ENCODE peak calls at places on chromosomes 11 and 22, in six cellular contexts. D, R, Q, L, I and J are unnamed samples.

GRCh38 chr22:35971418-35972119 is 57.1 kb downstream of the RBFOX2 start:
- DNase-seq in D (peak), R (no peak), Q (no peak), L (no peak), I (no peak), J (no peak)

GRCh38 chr11:64846998-64847666 is 2.7 kb upstream of the CDC42BPG start:
- DNase-seq in D (peak), R (peak), Q (peak), L (peak), I (no peak), J (peak)

GRCh38 chr11:17803751-17804334 is 69.3 kb downstream of the KCNC1 start:
- DNase-seq in D (no peak), R (no peak), Q (no peak), L (no peak), I (no peak), J (no peak)

GRCh38 chr22:49533886-49534285 is 293.8 kb downstream of the BRD1 start:
- DNase-seq in D (no peak), R (peak), Q (no peak), L (no peak), I (no peak), J (no peak)

GRCh38 chr11:119856681-119857485 is 127.9 kb upstream of the NECTIN1 start:
- DNase-seq in D (no peak), R (no peak), Q (no peak), L (no peak), I (no peak), J (no peak)

GRCh38 chr11:67646535-67647336 is 3.8 kb downstream of the ACY3 start:
- DNase-seq in D (no peak), R (no peak), Q (no peak), L (no peak), I (peak), J (no peak)

GRCh38 chr22:29359469-29359868 is 28.9 kb downstream of the AP1B1 start:
- DNase-seq in D (peak), R (peak), Q (peak), L (peak), I (no peak), J (peak)

GRCh38 chr11:117083011-117083940 is 15.0 kb downstream of the SIK3 start:
- DNase-seq in D (no peak), R (no peak), Q (no peak), L (no peak), I (no peak), J (peak)

GRCh38 chr11:118792642-118793124 is 1.7 kb upstream of the DDX6 start:
- DNase-seq in D (peak), R (peak), Q (peak), L (peak), I (peak), J (peak)

GRCh38 chr11:69491071-69492031 is 9.9 kb downstream of the LINC01488 start:
- DNase-seq in D (no peak), R (no peak), Q (no peak), L (no peak), I (no peak), J (no peak)

GRCh38 chr11:8015753-8016239 is 28.7 kb downstream of the EIF3F start:
- DNase-seq in D (no peak), R (no peak), Q (no peak), L (peak), I (no peak), J (no peak)

GRCh38 chr11:79167510-79168188 is 273.2 kb downstream of the TENM4 start:
- DNase-seq in D (no peak), R (no peak), Q (no peak), L (no peak), I (no peak), J (no peak)

GRCh38 chr11:97060184-97060583 is 670.4 kb downstream of the JRKL start:
- DNase-seq in D (no peak), R (no peak), Q (no peak), L (no peak), I (no peak), J (no peak)

GRCh38 chr11:7348432-7349298 is 97.0 kb downstream of the SYT9 start:
- DNase-seq in D (no peak), R (peak), Q (no peak), L (no peak), I (no peak), J (peak)

GRCh38 chr11:132913295-132913694 is 619.0 kb downstream of the OPCML start:
- DNase-seq in D (no peak), R (no peak), Q (no peak), L (no peak), I (no peak), J (no peak)

GRCh38 chr22:41445171-41446056 is 1.2 kb downstream of the TOB2 start:
- DNase-seq in D (no peak), R (peak), Q (no peak), L (peak), I (no peak), J (peak)

GRCh38 chr11:33065445-33066178 is 26.2 kb downstream of the TCP11L1 start:
- DNase-seq in D (peak), R (peak), Q (peak), L (peak), I (no peak), J (peak)

GRCh38 chr11:452203-452744 is 2.2 kb downstream of the PTDSS2 start:
- DNase-seq in D (no peak), R (no peak), Q (no peak), L (no peak), I (no peak), J (no peak)
- TF ChIP-seq CREB1 in D (no peak), R (no peak), Q (no peak), L (no peak), I (no peak), J (no peak)

GRCh38 chr11:102208835-102209234 is 98.6 kb downstream of the YAP1 start:
- DNase-seq in D (no peak), R (no peak), Q (no peak), L (no peak), I (no peak), J (peak)

GRCh38 chr11:102216433-102217163 is 100.7 kb upstream of the BIRC3 start:
- DNase-seq in D (no peak), R (no peak), Q (no peak), L (no peak), I (no peak), J (no peak)

GRCh38 chr11:102214623-102215022 is 102.7 kb upstream of the BIRC3 start:
- DNase-seq in D (no peak), R (no peak), Q (no peak), L (no peak), I (no peak), J (no peak)
- TF ChIP-seq CREB1 in D (no peak), R (no peak), Q (no peak), L (no peak), I (no peak), J (no peak)

DNA sequence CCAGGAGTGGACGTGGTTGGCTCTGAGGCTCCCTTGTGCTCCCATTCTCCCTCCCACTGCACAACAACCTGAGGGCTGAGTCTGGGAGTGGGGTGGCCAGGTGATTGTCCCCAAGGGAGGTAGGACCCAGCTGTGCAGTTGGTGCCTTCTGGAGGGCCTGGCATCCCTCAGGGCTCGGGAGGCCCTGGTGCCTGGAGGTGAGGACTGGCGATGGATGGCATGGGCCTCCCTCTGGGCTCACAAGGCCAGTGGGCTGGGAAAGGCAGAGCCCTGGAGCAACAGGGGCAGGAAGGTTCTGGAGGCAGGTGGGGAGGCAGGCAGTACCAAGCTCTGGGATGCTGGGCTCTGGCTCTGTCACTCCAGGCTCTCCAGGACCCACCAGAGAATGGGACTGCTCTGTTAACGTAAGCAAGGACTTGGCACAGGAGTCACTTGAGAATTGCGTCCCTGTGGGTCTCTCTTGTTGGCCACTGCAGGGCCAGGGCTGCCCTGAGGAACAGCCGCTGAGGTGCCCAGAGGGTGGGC is 114.2 kb downstream of the KCNQ1OT1 start:
- DNase-seq in D (no peak), R (no peak), Q (no peak), L (no peak), I (no peak), J (no peak)
- TF ChIP-seq CREB1 in D (no peak), R (no peak), Q (no peak), L (no peak), I (no peak), J (no peak)

DNA sequence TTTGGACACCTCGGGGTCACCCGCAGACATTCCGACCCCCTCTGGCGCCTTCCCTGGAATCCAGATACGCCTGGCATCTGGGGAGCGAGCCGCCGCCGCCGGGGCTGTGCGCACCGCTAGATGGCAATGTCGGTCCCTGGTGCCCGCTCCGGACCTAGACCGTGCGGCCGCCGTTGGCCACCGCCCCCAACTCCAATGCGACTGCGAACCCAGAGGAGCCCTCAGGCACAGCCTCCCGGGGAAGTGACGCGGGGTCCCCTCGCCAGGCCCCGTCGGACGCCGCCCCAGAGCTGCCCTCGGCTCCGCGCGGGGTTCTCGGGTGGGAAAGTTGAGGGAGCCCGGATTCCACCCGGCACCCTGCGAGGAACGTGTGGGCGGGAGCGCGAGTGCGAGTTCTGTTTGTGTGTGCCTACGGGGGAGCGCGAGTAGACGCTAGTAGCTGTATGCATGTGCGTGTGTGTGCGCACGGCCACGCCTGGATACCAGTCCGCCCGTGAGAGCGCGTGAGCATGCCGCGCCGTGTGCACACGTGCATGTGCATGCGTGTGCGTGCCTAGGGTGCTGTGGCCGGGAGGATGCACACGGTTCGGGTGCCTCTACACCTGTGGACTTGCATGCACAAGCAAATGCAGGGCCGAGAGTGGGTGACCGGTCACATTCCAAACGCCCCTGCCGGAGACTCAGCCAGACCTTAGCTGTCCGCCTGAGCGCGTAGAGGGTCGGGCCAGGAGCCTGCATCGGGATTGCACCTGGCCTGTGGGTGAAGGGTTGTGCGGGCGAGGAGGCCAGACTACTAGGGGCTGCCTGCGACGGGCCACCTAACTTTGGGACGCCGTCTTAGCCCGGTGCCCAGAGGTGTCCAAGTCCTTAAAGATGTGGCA is 1.9 kb downstream of the CHRM4 start:
- DNase-seq in D (peak), R (peak), Q (peak), L (peak), I (no peak), J (peak)
- TF ChIP-seq CREB1 in D (no peak), R (no peak), Q (peak), L (no peak), I (no peak), J (peak)

DNA sequence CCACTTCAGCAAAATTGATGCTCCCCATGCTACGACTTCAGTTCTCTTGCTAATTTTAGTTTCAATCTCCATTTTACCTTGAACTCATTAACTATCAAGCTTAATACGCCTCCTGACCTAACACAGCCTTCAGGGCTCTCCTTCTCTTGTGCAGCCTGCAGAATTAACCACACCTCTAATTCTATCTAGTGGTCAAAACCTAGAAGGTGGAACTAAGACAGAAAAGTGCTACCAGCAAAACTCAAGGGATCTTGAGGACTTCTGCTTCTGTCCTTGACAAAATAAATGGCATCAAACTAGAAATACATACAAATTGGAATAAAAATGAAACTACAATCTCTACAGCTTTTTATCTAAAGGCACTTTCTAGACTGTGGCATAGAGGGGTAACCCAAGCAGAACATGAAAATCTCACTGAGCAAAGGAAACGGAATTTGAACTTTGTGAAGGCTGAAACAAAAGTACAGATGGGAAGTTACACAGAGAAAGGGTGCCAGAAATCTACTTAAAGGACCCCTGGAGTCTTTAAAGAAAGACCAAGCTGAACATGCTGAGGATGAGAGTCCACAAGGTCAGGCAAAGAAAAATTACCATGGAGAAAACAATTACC is 10.7 kb downstream of the CWF19L2 start:
- DNase-seq in D (no peak), R (no peak), Q (no peak), L (no peak), I (no peak), J (no peak)
- TF ChIP-seq CREB1 in D (no peak), R (no peak), Q (no peak), L (no peak), I (no peak), J (no peak)

GRCh38 chr11:45741032-45741431 is 63.9 kb upstream of the SLC35C1 start:
- DNase-seq in D (no peak), R (no peak), Q (no peak), L (no peak), I (no peak), J (no peak)

GRCh38 chr11:45741582-45741981 is 63.4 kb upstream of the SLC35C1 start:
- DNase-seq in D (no peak), R (no peak), Q (no peak), L (no peak), I (no peak), J (no peak)

GRCh38 chr11:45748801-45749200 is 56.1 kb upstream of the SLC35C1 start:
- DNase-seq in D (no peak), R (no peak), Q (no peak), L (no peak), I (no peak), J (no peak)

GRCh38 chr11:45743556-45744468 is 61.1 kb upstream of the SLC35C1 start:
- DNase-seq in D (peak), R (no peak), Q (no peak), L (no peak), I (no peak), J (peak)

DNA sequence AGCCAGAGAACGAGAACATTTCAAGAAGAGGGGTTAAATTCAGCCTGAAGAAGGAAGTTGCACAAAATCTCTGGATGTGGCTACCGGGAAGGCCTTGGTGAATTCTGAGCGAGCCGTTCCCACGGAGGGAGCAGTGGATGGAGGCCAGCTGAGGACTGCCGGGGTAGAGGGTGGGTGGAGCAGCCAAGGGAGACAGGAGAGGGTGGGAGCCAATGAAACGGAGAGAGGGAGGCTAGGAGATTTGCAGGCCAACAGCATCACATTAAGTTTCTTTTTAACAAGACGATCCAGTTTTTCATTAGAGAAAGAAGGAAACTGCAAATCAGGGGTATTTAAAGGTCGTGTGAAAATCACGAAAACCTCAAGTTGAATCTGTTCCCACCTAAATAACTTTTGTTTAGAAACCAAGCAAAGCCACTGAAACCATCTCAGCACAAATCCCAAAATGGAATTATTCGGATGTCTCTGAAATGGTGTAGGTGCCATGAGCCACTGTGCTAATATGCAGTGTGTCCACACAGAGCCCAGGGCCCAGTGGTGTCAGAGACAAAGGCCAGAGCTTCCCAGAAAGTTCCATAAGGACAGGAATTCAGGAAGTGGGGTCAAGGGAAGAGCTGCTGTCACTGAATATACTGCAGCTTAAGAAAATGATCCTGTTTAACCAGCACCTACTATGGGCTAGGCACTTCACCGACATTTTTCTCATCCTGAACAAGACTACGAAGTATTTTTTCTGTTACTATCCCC is 59.7 kb upstream of the SLC35C1 start:
- DNase-seq in D (no peak), R (no peak), Q (no peak), L (no peak), I (no peak), J (peak)
- TF ChIP-seq CREB1 in D (no peak), R (no peak), Q (no peak), L (no peak), I (no peak), J (no peak)

GRCh38 chr11:10490398-10491232 is 35.6 kb downstream of the AMPD3 start:
- DNase-seq in D (peak), R (no peak), Q (peak), L (no peak), I (no peak), J (no peak)
- TF ChIP-seq CREB1 in D (no peak), R (no peak), Q (no peak), L (no peak), I (no peak), J (no peak)

GRCh38 chr11:66124564-66124963 is 54.5 kb downstream of the PACS1 start:
- DNase-seq in D (no peak), R (no peak), Q (no peak), L (no peak), I (no peak), J (no peak)

GRCh38 chr11:66123902-66124301 is 53.8 kb downstream of the PACS1 start:
- DNase-seq in D (no peak), R (no peak), Q (no peak), L (no peak), I (no peak), J (no peak)

GRCh38 chr11:66130978-66131377 is 60.9 kb downstream of the PACS1 start:
- DNase-seq in D (no peak), R (no peak), Q (no peak), L (no peak), I (no peak), J (no peak)

GRCh38 chr11:66126064-66126463 is 56.0 kb downstream of the PACS1 start:
- DNase-seq in D (no peak), R (no peak), Q (no peak), L (no peak), I (no peak), J (no peak)

DNA sequence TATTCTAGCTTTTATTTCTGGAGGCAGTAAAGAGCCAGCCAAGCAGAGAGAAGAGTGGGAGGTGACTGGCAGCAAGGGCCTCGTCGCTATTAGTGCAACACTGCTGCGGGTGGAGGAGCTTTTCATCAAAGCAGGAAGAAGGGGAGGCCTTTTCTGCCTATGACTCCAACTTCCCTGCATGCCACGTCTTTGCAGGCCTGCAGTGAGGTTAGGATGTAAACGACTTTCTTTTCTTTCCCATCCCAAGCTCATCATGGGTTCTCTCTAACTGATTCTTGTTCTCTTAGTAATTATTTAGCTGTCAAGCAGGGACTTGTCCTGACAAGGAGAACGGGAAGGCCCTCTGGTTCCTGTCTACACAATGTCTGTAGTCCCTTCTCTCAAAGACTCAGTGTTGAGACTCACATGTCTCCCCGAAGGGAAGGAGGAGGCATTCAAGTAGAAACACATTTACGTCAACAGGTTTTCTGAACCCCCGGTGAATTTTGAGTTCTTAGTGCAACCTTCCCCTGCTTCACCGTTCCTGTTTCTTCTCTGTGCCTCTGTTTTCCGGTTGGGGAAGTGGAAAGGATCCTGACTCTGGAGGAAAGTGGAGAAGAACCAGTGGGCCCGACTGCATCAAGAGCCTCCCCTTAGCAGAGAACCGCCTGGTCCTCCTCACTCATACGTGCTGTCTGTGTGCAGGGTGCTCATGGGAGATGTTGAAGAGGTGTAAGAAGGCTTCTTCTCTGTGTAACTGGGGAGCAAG is 56.9 kb downstream of the PACS1 start:
- DNase-seq in D (no peak), R (no peak), Q (no peak), L (no peak), I (no peak), J (peak)
- TF ChIP-seq CREB1 in D (no peak), R (no peak), Q (no peak), L (no peak), I (peak), J (no peak)

GRCh38 chr22:17095538-17095937 is 10.7 kb downstream of the IL17RA start:
- DNase-seq in D (no peak), R (peak), Q (peak), L (no peak), I (no peak), J (peak)
- TF ChIP-seq CREB1 in D (no peak), R (no peak), Q (no peak), L (no peak), I (no peak), J (no peak)